ENCODE peak calls at places on chromosomes 3 and 15, in ten cellular contexts. Q is stimulated activated CD4-positive, alpha-beta T cell treated with anti-CD3 and anti-CD28 coated beads, Interleukin-2, amount 100 ng/mL, for 48 hours; I is activated CD8-positive, alpha-beta memory T cell treated with anti-CD3 and anti-CD28 coated beads for 48 hours; J is sigmoid colon; Y is AG04449; T is suprapubic skin; G is amniotic epithelial cell; W is cardiac fibroblast; H is right cardiac atrium; Z is NCI-H2029. C is an unnamed sample.

GRCh38 chr3:108099203-108099602 is 8.4 kb upstream of the CD47 start:
- DNase-seq in T (no peak), H (no peak), G (peak; percentile 70), I (no peak), J (no peak), W (peak; percentile 17), Y (no peak), Q (no peak), Z (no peak), C (no peak)

GRCh38 chr15:89442671-89443307 is 53.6 kb downstream of the RHCG start:
- DNase-seq in W (peak; percentile 57), Y (no peak), Q (peak; percentile 62), Z (no peak), I (peak; percentile 61), H (peak; percentile 56), T (no peak), G (peak; percentile 24), J (no peak), C (peak; percentile 7)

GRCh38 chr3:10951295-10951926 is 41.1 kb upstream of the SLC6A1 start:
- DNase-seq in W (no peak), H (peak; percentile 51), Y (no peak), J (no peak), T (no peak), G (no peak), Z (no peak), Q (no peak), I (no peak), C (no peak)

GRCh38 chr15:42772126-42772525 is 35.2 kb upstream of the CDAN1 start:
- DNase-seq in Y (no peak), H (peak; percentile 82), I (no peak), G (no peak), W (peak; percentile 2), Q (no peak), Z (no peak), T (no peak), J (peak; percentile 67), C (no peak)

GRCh38 chr3:184368804-184369183 is 7.3 kb downstream of the POLR2H start:
- DNase-seq in T (no peak), Q (no peak), Z (no peak), Y (no peak), W (peak; percentile 72), J (peak; percentile 52), G (peak; percentile 18), I (no peak), H (peak; percentile 74), C (no peak)

GRCh38 chr3:46145147-46145546 is 63.0 kb downstream of the CCR1 start:
- DNase-seq in Q (no peak), Y (no peak), H (no peak), G (no peak), T (no peak), W (no peak), Z (no peak), J (no peak), I (no peak), C (no peak)

GRCh38 chr3:123636431-123636841 is 51.6 kb upstream of the HACD2 start:
- DNase-seq in Q (no peak), H (no peak), J (peak; percentile 61), Z (peak; percentile 45), G (no peak), I (no peak), W (no peak), Y (no peak), T (no peak), C (no peak)

GRCh38 chr3:38907426-38907825 is 91.4 kb upstream of the SCN10A start:
- DNase-seq in I (no peak), Y (no peak), W (no peak), T (no peak), Z (no peak), H (no peak), J (no peak), G (peak; percentile 31), Q (no peak), C (no peak)

GRCh38 chr15:25391971-25392733 is 46.7 kb downstream of the UBE3A start:
- DNase-seq in G (peak; percentile 80), J (no peak), T (no peak), W (peak; percentile 87), I (no peak), H (no peak), Q (no peak), Y (peak; percentile 73), Z (no peak), C (no peak)

GRCh38 chr3:152160350-152161011 is 108.2 kb upstream of the MBNL1 start:
- DNase-seq in W (no peak), I (no peak), G (no peak), J (no peak), Z (no peak), Q (no peak), H (no peak), Y (no peak), T (no peak), C (no peak)

GRCh38 chr3:113340785-113341184 is 100.5 kb downstream of the CFAP44 start:
- DNase-seq in T (no peak), Q (no peak), H (peak; percentile 27), Z (no peak), J (no peak), Y (no peak), G (no peak), W (no peak), I (no peak), C (no peak)

GRCh38 chr3:158573714-158574113 is 2.7 kb downstream of the MLF1 start:
- DNase-seq in Q (no peak), G (no peak), Y (no peak), J (no peak), T (no peak), I (no peak), Z (no peak), W (peak; percentile 5), H (peak; percentile 39), C (no peak)

GRCh38 chr3:177772908-177773557 is 575.8 kb upstream of the TBL1XR1 start:
- DNase-seq in Q (no peak), W (no peak), Z (peak; percentile 41), T (no peak), Y (no peak), G (no peak), J (no peak), I (no peak), H (peak; percentile 37), C (peak; percentile 40)